ENCODE peak calls at places on chromosome 15, in six cellular contexts. N is tibial artery, W is cardiac muscle cell, C is tibial nerve, O is A673, A is thoracic aorta. E is an unnamed sample.

GRCh38 chr15:72057548-72058091 is 60.3 kb downstream of the MYO9A start:
- DNase-seq in N (no peak), O (no peak), W (peak; percentile 32), C (no peak), A (no peak), E (no peak)

GRCh38 chr15:35458176-35458856 is 87.6 kb downstream of the DPH6 start:
- DNase-seq in O (no peak), W (no peak), A (no peak), C (no peak), N (no peak), E (no peak)

GRCh38 chr15:31269961-31270575 is 56.6 kb upstream of the KLF13 start:
- DNase-seq in N (no peak), W (no peak), A (no peak), O (no peak), C (no peak), E (no peak)

GRCh38 chr15:88574646-88575045 is 28.2 kb upstream of the DET1 start:
- DNase-seq in A (no peak), N (no peak), O (no peak), W (no peak), C (no peak), E (no peak)

GRCh38 chr15:60074181-60074885 is 70.2 kb downstream of the FOXB1 start:
- DNase-seq in C (no peak), A (no peak), N (no peak), O (no peak), W (no peak), E (peak; percentile 20)

GRCh38 chr15:31328999-31329639 is 2.5 kb downstream of the KLF13 start:
- DNase-seq in N (no peak), C (no peak), O (no peak), W (no peak), A (no peak), E (no peak)

GRCh38 chr15:78671626-78672211 is 30.7 kb upstream of the CHRNB4 start:
- DNase-seq in N (no peak), O (peak; percentile 93), C (no peak), W (no peak), A (no peak), E (peak; percentile 34)

GRCh38 chr15:35038655-35039534 is 46.2 kb downstream of the NANOGP8 start:
- DNase-seq in A (no peak), C (no peak), W (peak; percentile 72), O (peak; percentile 7), N (no peak), E (no peak)

GRCh38 chr15:51405646-51406194 is 64.3 kb downstream of the GLDN start:
- DNase-seq in N (no peak), O (no peak), W (no peak), A (no peak), C (no peak), E (no peak)

GRCh38 chr15:81572190-81572589 is 198.2 kb upstream of the TMC3 start:
- DNase-seq in A (no peak), C (no peak), N (no peak), W (no peak), O (no peak), E (no peak)

GRCh38 chr15:29570121-29570930 is 251.9 kb downstream of the TJP1 start:
- DNase-seq in A (no peak), C (no peak), N (no peak), W (peak; percentile 22), O (peak; percentile 12), E (no peak)

GRCh38 chr15:48940508-48940907 is 23.2 kb downstream of the SHC4 start:
- DNase-seq in W (peak; percentile 88), A (no peak), C (no peak), O (no peak), N (no peak), E (no peak)

GRCh38 chr15:51908312-51908711 is 63.3 kb downstream of the LEO1 start:
- DNase-seq in A (no peak), W (no peak), N (no peak), O (peak; percentile 18), C (no peak), E (no peak)

GRCh38 chr15:71592186-71592585 is 218.2 kb upstream of the NR2E3 start:
- DNase-seq in N (no peak), O (no peak), W (no peak), C (no peak), A (no peak), E (no peak)

GRCh38 chr15:73841756-73842590 is 31.4 kb upstream of the TBC1D21 start:
- DNase-seq in N (no peak), W (peak; percentile 12), C (no peak), A (no peak), O (no peak), E (peak; percentile 6)
- H3K27me3 ChIP-seq in N (no peaks in the 10 kb centered on the region), W (peaks cover 11% of the 10 kb centered on the region), C (no peaks in the 10 kb centered on the region), A (no peaks in the 10 kb centered on the region), O (peaks cover 79% of the 10 kb centered on the region), E (peaks cover 29% of the 10 kb centered on the region)

DNA sequence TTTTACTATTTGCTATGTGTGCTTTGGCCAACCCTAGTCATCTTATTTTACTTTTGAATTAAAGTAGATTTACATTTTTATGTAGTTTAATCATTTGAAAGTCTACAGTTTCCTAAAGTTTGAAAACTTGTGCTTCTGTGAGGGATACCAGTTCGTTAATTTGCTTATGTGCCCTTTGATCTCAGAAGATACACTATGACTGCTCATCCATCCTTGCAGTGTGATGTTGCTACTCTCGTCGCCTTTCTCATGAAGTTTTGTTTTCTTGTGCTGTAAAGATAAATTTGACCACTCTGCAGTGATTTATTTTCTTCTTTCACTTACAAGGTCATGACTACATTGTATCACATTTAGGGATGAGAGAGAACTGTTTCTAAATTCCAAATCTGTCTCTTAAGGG is 16.3 kb downstream of the SNRPN start:
- DNase-seq in N (no peak), W (no peak), O (no peak), C (no peak), A (no peak), E (no peak)
- H3K9me3 ChIP-seq in N (peaks cover 11% of the 10 kb centered on the region), W (no peaks in the 10 kb centered on the region), O (peaks cover 16% of the 10 kb centered on the region), C (no peaks in the 10 kb centered on the region), A (peaks cover 2% of the 10 kb centered on the region), E (no peaks in the 10 kb centered on the region)

DNA sequence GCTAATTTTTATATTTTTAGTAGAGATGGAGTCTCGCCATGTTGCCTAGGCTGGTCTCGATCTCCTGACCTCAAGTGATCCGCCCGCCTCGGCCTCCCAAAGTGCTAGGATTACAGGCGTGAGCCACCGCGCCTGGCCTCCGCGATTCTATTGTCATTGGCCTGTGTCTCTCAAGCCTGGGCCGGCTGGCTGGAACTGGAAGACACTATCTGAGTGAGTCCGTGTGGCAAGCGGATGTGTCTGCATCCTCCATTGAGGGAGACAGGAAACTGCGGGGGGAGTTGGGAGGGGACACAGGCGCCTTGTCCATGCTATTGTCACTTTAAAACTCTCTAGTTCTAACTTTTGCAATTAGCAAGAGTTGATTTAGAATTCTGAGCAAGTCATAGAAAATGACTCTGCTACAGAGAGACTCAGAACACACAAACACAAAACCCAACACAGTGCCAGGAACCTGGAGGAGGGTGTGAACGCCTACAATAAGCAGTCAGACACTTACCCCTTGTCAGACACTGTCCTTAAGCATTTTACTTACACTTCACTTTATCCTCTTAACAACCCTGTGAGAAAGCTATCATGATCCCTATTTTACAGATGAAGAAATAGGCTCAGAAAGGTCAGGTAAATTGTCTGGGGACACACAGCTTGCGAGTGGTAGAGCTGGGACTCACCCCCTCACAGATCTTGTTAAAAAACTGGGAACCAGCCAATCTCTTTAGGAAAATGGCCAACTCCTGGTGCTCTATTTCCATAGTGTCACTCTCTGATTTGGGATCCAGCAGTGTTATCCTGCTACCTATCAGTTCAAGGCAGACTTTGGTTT is 38.7 kb downstream of the ANP32A start:
- DNase-seq in C (peak; percentile 33), W (no peak), O (no peak), A (peak; percentile 24), N (peak; percentile 67), E (no peak)
- H3K4me3 ChIP-seq in C (no peak overlapping the region), W (no peak overlapping the region), O (no peak overlapping the region), A (no peak overlapping the region), N (no peak overlapping the region), E (no peak overlapping the region)

GRCh38 chr15:26972636-26973035 is 1.7 kb downstream of the GABRG3 start:
- DNase-seq in W (no peak), A (no peak), N (no peak), C (no peak), O (no peak), E (no peak)
- H3K27me3 ChIP-seq in W (peaks cover 68% of the 10 kb centered on the region), A (no peaks in the 10 kb centered on the region), N (no peaks in the 10 kb centered on the region), C (no peaks in the 10 kb centered on the region), O (no peaks in the 10 kb centered on the region), E (no peaks in the 10 kb centered on the region)

GRCh38 chr15:25246641-25247417 is 192.0 kb downstream of the UBE3A start:
- DNase-seq in A (no peak), C (no peak), N (no peak), W (no peak), O (no peak), E (no peak)
- H3K9me3 ChIP-seq in A (peaks cover 6% of the 10 kb centered on the region), C (no peaks in the 10 kb centered on the region), N (peaks cover 74% of the 10 kb centered on the region), W (no peaks in the 10 kb centered on the region), O (peaks cover 43% of the 10 kb centered on the region), E (no peaks in the 10 kb centered on the region)

GRCh38 chr15:74128785-74129350 is 1.5 kb upstream of the ISLR2 start:
- DNase-seq in W (no peak), A (no peak), N (no peak), O (peak; percentile 36), C (no peak), E (no peak)
- H3K4me3 ChIP-seq in W (no peak overlapping the region), A (peak overlapping the region; percentile 65), N (peak overlapping the region; percentile 33), O (peak overlapping the region; percentile 42), C (no peak overlapping the region), E (no peak overlapping the region)

E was measured in SJCRH30.